ENCODE peak calls at places on chromosomes 4 and X, in six cellular contexts. H is heart left ventricle, K is GM12891, N is lower leg skin, D is suprapubic skin, V is A549. P is an unnamed sample.

GRCh38 chr4:28675582-28675981 is 1814.9 kb downstream of the STIM2 start:
- DNase-seq in H (no peak), K (no peak), N (no peak), D (no peak), V (no peak), P (no peak)

GRCh38 chr4:30350288-30350687 is 369.9 kb upstream of the PCDH7 start:
- DNase-seq in H (no peak), K (no peak), N (no peak), D (no peak), V (no peak), P (no peak)

GRCh38 chrX:1093586-1094538 is 118.6 kb downstream of the CRLF2 start:
- DNase-seq in H (no peak), K (no peak), N (no peak), D (no peak), V (no peak), P (no peak)

GRCh38 chr4:61427818-61428495 is 227.8 kb downstream of the ADGRL3 start:
- DNase-seq in H (no peak), K (no peak), N (no peak), D (no peak), V (no peak), P (no peak)

GRCh38 chr4:42617030-42617429 is 39.9 kb downstream of the ATP8A1 start:
- DNase-seq in H (no peak), K (no peak), N (no peak), D (no peak), V (no peak), P (no peak)

GRCh38 chrX:72201836-72202536 is 20.4 kb downstream of the PIN4 start:
- DNase-seq in H (no peak), K (no peak), N (no peak), D (no peak), V (peak; percentile 68), P (no peak)

GRCh38 chr4:156888762-156889161 is 82.8 kb downstream of the PDGFC start:
- DNase-seq in H (no peak), K (no peak), N (no peak), D (no peak), V (no peak), P (no peak)

GRCh38 chr4:75343333-75343732 is 170.9 kb downstream of the RCHY1 start:
- DNase-seq in H (no peak), K (no peak), N (no peak), D (no peak), V (no peak), P (no peak)

GRCh38 chr4:79241846-79242245 is 84.0 kb downstream of the NAA11 start:
- DNase-seq in H (no peak), K (no peak), N (no peak), D (no peak), V (no peak), P (no peak)

GRCh38 chr4:123956204-123956603 is 559.6 kb downstream of the SPRY1 start:
- DNase-seq in H (peak; percentile 26), K (no peak), N (no peak), D (no peak), V (no peak), P (no peak)

GRCh38 chrX:129996120-129996519 is 13.7 kb downstream of the BCORL1 start:
- DNase-seq in H (no peak), K (no peak), N (no peak), D (no peak), V (no peak), P (no peak)

GRCh38 chrX:114267127-114267526 is 316.8 kb upstream of the HTR2C start:
- DNase-seq in H (no peak), K (no peak), N (no peak), D (no peak), V (no peak), P (no peak)

GRCh38 chrX:71053217-71053621 is 14.9 kb downstream of the SNX12 start:
- DNase-seq in H (peak; percentile 51), K (no peak), N (no peak), D (no peak), V (no peak), P (no peak)

GRCh38 chr4:173752610-173753009 is 222.6 kb upstream of the HAND2 start:
- DNase-seq in H (no peak), K (no peak), N (no peak), D (no peak), V (peak; percentile 41), P (no peak)

GRCh38 chrX:67724359-67725110 is 180.7 kb downstream of the AR start:
- DNase-seq in H (no peak), K (no peak), N (no peak), D (no peak), V (no peak), P (no peak)

GRCh38 chr4:140932646-140933045 is 176.5 kb upstream of the TBC1D9 start:
- DNase-seq in H (no peak), K (no peak), N (no peak), D (no peak), V (no peak), P (no peak)

GRCh38 chrX:75149654-75150053 is 6.4 kb downstream of the ABCB7 start:
- DNase-seq in H (no peak), K (no peak), N (no peak), D (no peak), V (no peak), P (no peak)

GRCh38 chr4:2935762-2936743 is 27.2 kb downstream of the NOP14 start:
- DNase-seq in H (no peak), K (no peak), N (peak; percentile 85), D (peak; percentile 60), V (peak; percentile 40), P (no peak)
- TF ChIP-seq POLR2A in H (no peak), K (peak; percentile 89), N (no peak), D (no peak), V (no peak), P (no peak)

GRCh38 chrX:49053223-49054072 is 5.4 kb upstream of the CCDC120 start:
- DNase-seq in H (peak; percentile 66), K (peak; percentile 59), N (no peak), D (no peak), V (peak; percentile 71), P (peak; percentile 58)
- TF ChIP-seq POLR2A in H (no peak), K (no peak), N (no peak), D (no peak), V (peak; percentile 34), P (no peak)

GRCh38 chr4:185117300-185117934 is 25.6 kb upstream of the SLC25A4 start:
- DNase-seq in H (no peak), K (no peak), N (no peak), D (no peak), V (no peak), P (no peak)

GRCh38 chr4:185112104-185112503 is 31.0 kb upstream of the SLC25A4 start:
- DNase-seq in H (peak; percentile 57), K (no peak), N (no peak), D (no peak), V (peak; percentile 71), P (peak; percentile 53)

GRCh38 chr4:185113340-185113739 is 29.7 kb upstream of the SLC25A4 start:
- DNase-seq in H (no peak), K (no peak), N (no peak), D (no peak), V (no peak), P (no peak)

GRCh38 chr4:185119927-185120630 is 23.0 kb upstream of the SLC25A4 start:
- DNase-seq in H (no peak), K (no peak), N (no peak), D (no peak), V (no peak), P (no peak)

GRCh38 chr4:185115827-185116232 is 27.2 kb upstream of the SLC25A4 start:
- DNase-seq in H (peak; percentile 87), K (no peak), N (no peak), D (no peak), V (peak; percentile 11), P (peak; percentile 73)
- TF ChIP-seq POLR2A in H (peak; percentile 36), K (no peak), N (no peak), D (no peak), V (no peak), P (no peak)

DNA sequence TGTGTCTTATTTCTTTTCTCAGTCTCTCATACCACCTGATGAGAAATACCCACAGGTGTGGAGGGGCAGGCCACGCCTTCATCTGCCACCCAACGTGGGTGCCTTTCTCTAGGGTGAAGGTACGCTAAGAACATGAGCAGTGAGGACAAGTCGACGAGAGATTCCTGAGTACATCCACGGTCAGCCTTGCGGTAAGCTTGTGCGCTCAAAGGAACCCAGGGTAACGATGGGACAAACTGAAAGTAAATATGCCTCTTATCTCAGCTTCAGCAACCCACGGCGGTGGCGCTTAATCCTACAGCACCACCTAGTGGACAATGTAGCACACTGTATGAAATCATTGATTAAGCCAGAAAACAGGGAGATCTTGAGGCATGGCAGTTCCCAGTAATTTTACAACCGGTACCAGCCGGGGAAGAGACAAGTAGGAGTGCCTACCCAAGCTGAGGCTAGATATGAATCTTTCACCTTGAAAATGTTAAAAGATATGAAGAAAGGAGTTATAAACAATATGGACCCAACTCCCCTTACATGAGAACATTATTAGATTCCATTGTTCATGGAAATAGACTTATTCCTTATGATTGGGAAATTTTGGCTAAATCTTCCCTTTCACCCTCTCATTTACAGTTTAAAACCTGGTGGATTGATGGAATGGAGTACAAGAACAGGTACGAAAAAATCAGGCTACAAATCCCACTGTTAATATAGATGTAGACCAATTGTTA is 63.0 kb downstream of the ZNF732 start:
- DNase-seq in H (peak; percentile 54), K (peak; percentile 18), N (peak; percentile 90), D (peak; percentile 68), V (peak; percentile 55), P (peak; percentile 61)
- TF ChIP-seq POLR2A in H (no peak), K (no peak), N (no peak), D (no peak), V (no peak), P (no peak)

DNA sequence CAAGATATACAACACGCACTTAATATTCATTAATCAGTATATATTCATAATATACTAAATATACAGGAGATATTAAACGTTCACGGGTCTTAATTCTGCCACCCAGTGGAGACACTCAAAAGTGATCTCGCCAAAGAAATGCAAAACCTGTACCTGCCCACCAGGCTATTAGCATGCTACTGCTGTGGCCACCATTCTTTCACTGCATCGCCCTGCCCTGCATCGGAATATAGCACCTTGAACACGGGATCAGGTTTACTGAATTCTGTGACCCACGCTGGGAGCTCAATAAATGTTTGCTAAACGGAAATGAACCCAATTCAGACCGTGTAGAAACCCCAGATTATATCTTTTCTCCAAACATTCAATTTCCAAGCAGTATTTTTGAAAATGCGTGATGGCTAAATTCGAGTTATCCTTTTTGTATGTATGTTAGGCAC is 840 bp upstream of the CLCN3 start:
- DNase-seq in H (no peak), K (no peak), N (no peak), D (no peak), V (peak; percentile 68), P (peak; percentile 22)
- TF ChIP-seq POLR2A in H (no peak), K (no peak), N (no peak), D (no peak), V (no peak), P (no peak)

P was measured in uterus.